ENCODE peak calls at places on chromosome X, in four cellular contexts. A, C, B and Y are unnamed samples.

GRCh38 chrX:15158736-15159406 is 111.0 kb downstream of the ASB9 start:
- DNase-seq in A (no peak), C (no peak), B (no peak), Y (no peak)

GRCh38 chrX:48957477-48957826 is at the start of gene OTUD5:
- DNase-seq in B (peak), A (no peak), C (peak), Y (no peak)

GRCh38 chrX:106050054-106050453 is 11.5 kb upstream of the SERPINA7 start:
- DNase-seq in B (no peak), C (no peak), A (no peak), Y (no peak)

GRCh38 chrX:125436855-125437254 is 117.2 kb downstream of the TEX13C start:
- DNase-seq in B (no peak), C (peak), A (peak), Y (no peak)

GRCh38 chrX:16479206-16479869 is 170.6 kb upstream of the S100G start:
- DNase-seq in A (peak), C (peak), B (no peak), Y (no peak)

GRCh38 chrX:11759461-11760311 is 1.6 kb downstream of the MSL3 start:
- DNase-seq in A (peak), C (peak), B (peak), Y (peak)

GRCh38 chrX:10314530-10315104 is 157.8 kb downstream of the CLCN4 start:
- DNase-seq in A (no peak), C (no peak), B (no peak), Y (no peak)

GRCh38 chrX:51242212-51242611 is 90.4 kb upstream of the NUDT10 start:
- DNase-seq in C (no peak), A (no peak), B (no peak), Y (no peak)

GRCh38 chrX:96889726-96890125 is 6.0 kb downstream of the RPA4 start:
- DNase-seq in A (peak), B (no peak), C (no peak), Y (peak)

GRCh38 chrX:136630881-136631280 is 17.1 kb upstream of the CD40LG start:
- DNase-seq in B (no peak), A (no peak), C (no peak), Y (no peak)

GRCh38 chrX:115494133-115494532 is 66.8 kb upstream of the PLS3 start:
- DNase-seq in C (no peak), A (no peak), B (no peak), Y (no peak)